ENCODE peak calls at places on chromosomes 13 and 19, in eight cellular contexts. E is neural progenitor cell, C is adrenal gland, H is A673, V is tibial nerve, X is HCT116, K is tibial artery, W is fibroblast of lung. A is an unnamed sample.

GRCh38 chr13:40966298-40966697 is 52.8 kb downstream of the ELF1 start:
- DNase-seq in C (no peak), X (no peak), K (no peak), V (no peak), W (no peak), H (no peak), E (no peak), A (no peak)

GRCh38 chr13:113862766-113863510 is 938 bp downstream of the GAS6 start:
- DNase-seq in H (no peak), K (no peak), E (peak; percentile 72), V (no peak), W (no peak), C (no peak), X (no peak), A (peak; percentile 68)

GRCh38 chr19:57052102-57052501 is 67.7 kb upstream of the USP29 start:
- DNase-seq in C (no peak), X (no peak), H (no peak), V (no peak), K (no peak), E (no peak), W (no peak), A (peak; percentile 26)

GRCh38 chr13:28602580-28602979 is 56.4 kb upstream of the POMP start:
- DNase-seq in W (no peak), H (no peak), X (no peak), V (no peak), E (no peak), C (no peak), K (no peak), A (no peak)

GRCh38 chr13:43800828-43801227 is 14.1 kb upstream of the ENOX1 start:
- DNase-seq in H (no peak), K (no peak), W (no peak), X (no peak), V (no peak), E (no peak), C (no peak), A (no peak)

GRCh38 chr13:45540864-45541263 is 74.7 kb downstream of the ERICH6B start:
- DNase-seq in K (no peak), E (no peak), X (no peak), C (no peak), H (no peak), V (no peak), W (no peak), A (no peak)

GRCh38 chr19:41969196-41969595 is 10.1 kb upstream of the RABAC1 start:
- DNase-seq in V (no peak), X (no peak), K (no peak), H (no peak), E (no peak), C (no peak), W (no peak), A (no peak)

GRCh38 chr13:45737571-45738002 is 35.5 kb downstream of the CBY2 start:
- DNase-seq in C (no peak), K (no peak), E (no peak), X (peak; percentile 16), H (peak; percentile 25), W (no peak), V (no peak), A (no peak)

GRCh38 chr13:48403929-48404328 is 9.0 kb downstream of the LPAR6 start:
- DNase-seq in X (no peak), H (no peak), V (no peak), W (no peak), E (no peak), C (no peak), K (peak; percentile 28), A (no peak)
- H3K4me3 ChIP-seq in X (no peak overlapping the region), H (no peak overlapping the region), V (no peak overlapping the region), W (no peak overlapping the region), E (no peak overlapping the region), C (no peak overlapping the region), K (no peak overlapping the region), A (peak overlapping the region; percentile 46)

GRCh38 chr13:95707442-95708389 is 30.8 kb downstream of the DNAJC3 start:
- DNase-seq in H (no peak), W (no peak), C (no peak), V (no peak), E (no peak), X (no peak), K (no peak), A (no peak)

GRCh38 chr13:95707035-95707434 is 30.1 kb downstream of the DNAJC3 start:
- DNase-seq in K (no peak), W (no peak), C (no peak), H (no peak), E (no peak), V (no peak), X (no peak), A (no peak)

GRCh38 chr13:95708390-95708774 is 31.4 kb downstream of the DNAJC3 start:
- DNase-seq in C (no peak), V (no peak), W (no peak), X (no peak), H (no peak), E (no peak), K (no peak), A (no peak)

GRCh38 chr13:95710313-95710712 is 33.4 kb downstream of the DNAJC3 start:
- DNase-seq in W (peak; percentile 73), C (no peak), K (no peak), V (no peak), E (no peak), X (no peak), H (peak; percentile 12), A (no peak)

DNA sequence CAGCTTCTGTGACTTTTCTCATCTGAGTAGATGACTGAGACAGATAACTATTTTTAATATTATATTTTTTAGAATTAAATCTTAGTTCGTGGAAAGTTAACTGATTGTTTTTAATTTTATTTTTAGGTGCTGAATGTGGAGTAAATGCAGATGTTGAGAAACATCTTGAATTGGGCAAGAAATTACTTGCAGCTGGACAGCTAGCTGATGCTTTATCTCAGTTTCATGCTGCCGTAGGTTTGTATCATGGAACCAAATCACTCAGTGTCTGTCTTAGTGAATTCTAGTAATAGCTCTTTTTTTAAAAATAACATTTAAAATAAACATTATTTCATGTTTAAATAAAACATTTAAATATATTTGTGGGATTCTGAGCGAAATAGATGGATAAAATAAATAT is 32.2 kb downstream of the DNAJC3 start:
- DNase-seq in X (no peak), W (peak; percentile 36), K (no peak), H (no peak), E (no peak), C (no peak), V (no peak), A (no peak)
- TF ChIP-seq CTCF in X (no peak), W (no peak), K (no peak), H (no peak), E (no peak), C (no peak), V (no peak), A (no peak)

GRCh38 chr19:19151418-19151817 is 13.1 kb upstream of the TMEM161A start:
- DNase-seq in K (no peak), W (no peak), X (no peak), C (no peak), E (no peak), H (no peak), V (no peak), A (no peak)
- H3K9me3 ChIP-seq in K (no peaks in the 10 kb centered on the region), W (no peaks in the 10 kb centered on the region), X (no peaks in the 10 kb centered on the region), C (no peaks in the 10 kb centered on the region), E (no peaks in the 10 kb centered on the region), H (no peaks in the 10 kb centered on the region), V (no peaks in the 10 kb centered on the region), A (peaks cover 7% of the 10 kb centered on the region)

GRCh38 chr19:685457-685931 is 9.3 kb downstream of the FSTL3 start:
- DNase-seq in X (no peak), V (no peak), W (no peak), E (no peak), C (no peak), K (no peak), H (no peak), A (no peak)
- H3K4me3 ChIP-seq in X (no peak overlapping the region), V (no peak overlapping the region), W (no peak overlapping the region), E (no peak overlapping the region), C (no peak overlapping the region), K (no peak overlapping the region), H (no peak overlapping the region), A (no peak overlapping the region)